ENCODE peak calls at places on chromosomes 13 and 19, in nine cellular contexts. One of them, this sample, is unnamed.

GRCh38 chr19:11066326-11066725 is 22.9 kb upstream of the LDLR start:
- DNase-seq in heart left ventricle: no peak
- DNase-seq in iris pigment epithelial cell: no peak
- DNase-seq in Right ventricle myocardium superior: no peak
- DNase-seq in stimulated activated CD8-positive, alpha-beta memory T cell treated with anti-CD3 and anti-CD28 coated beads, Interleukin-15, amount 100 ng/mL, for 4 hours: no peak
- DNase-seq in NCI-H345: no peak
- DNase-seq in CD4-positive, CD25-positive, alpha-beta regulatory T cell: no peak
- DNase-seq in ascending aorta: no peak
- DNase-seq in effector memory CD4-positive, alpha-beta T cell: no peak
- DNase-seq in this sample: no peak

GRCh38 chr13:78595819-78596700 is 7.3 kb downstream of the POU4F1 start:
- DNase-seq in heart left ventricle: no peak
- DNase-seq in iris pigment epithelial cell: no peak
- DNase-seq in Right ventricle myocardium superior: no peak
- DNase-seq in stimulated activated CD8-positive, alpha-beta memory T cell treated with anti-CD3 and anti-CD28 coated beads, Interleukin-15, amount 100 ng/mL, for 4 hours: no peak
- DNase-seq in NCI-H345: no peak
- DNase-seq in CD4-positive, CD25-positive, alpha-beta regulatory T cell: peak
- DNase-seq in ascending aorta: no peak
- DNase-seq in effector memory CD4-positive, alpha-beta T cell: no peak
- DNase-seq in this sample: no peak

GRCh38 chr13:21079761-21080730 is 18.7 kb upstream of the LATS2 start:
- DNase-seq in heart left ventricle: no peak
- DNase-seq in iris pigment epithelial cell: peak
- DNase-seq in Right ventricle myocardium superior: no peak
- DNase-seq in stimulated activated CD8-positive, alpha-beta memory T cell treated with anti-CD3 and anti-CD28 coated beads, Interleukin-15, amount 100 ng/mL, for 4 hours: no peak
- DNase-seq in NCI-H345: no peak
- DNase-seq in CD4-positive, CD25-positive, alpha-beta regulatory T cell: no peak
- DNase-seq in ascending aorta: no peak
- DNase-seq in effector memory CD4-positive, alpha-beta T cell: no peak
- DNase-seq in this sample: no peak

GRCh38 chr13:39016789-39017188 is 21.1 kb downstream of the PROSER1 start:
- DNase-seq in heart left ventricle: no peak
- DNase-seq in iris pigment epithelial cell: peak
- DNase-seq in Right ventricle myocardium superior: no peak
- DNase-seq in stimulated activated CD8-positive, alpha-beta memory T cell treated with anti-CD3 and anti-CD28 coated beads, Interleukin-15, amount 100 ng/mL, for 4 hours: no peak
- DNase-seq in NCI-H345: peak
- DNase-seq in CD4-positive, CD25-positive, alpha-beta regulatory T cell: peak
- DNase-seq in ascending aorta: no peak
- DNase-seq in effector memory CD4-positive, alpha-beta T cell: no peak
- DNase-seq in this sample: no peak

GRCh38 chr19:41785653-41786052 is 10.7 kb upstream of the CEACAM3 start:
- DNase-seq in heart left ventricle: peak
- DNase-seq in iris pigment epithelial cell: peak
- DNase-seq in Right ventricle myocardium superior: peak
- DNase-seq in stimulated activated CD8-positive, alpha-beta memory T cell treated with anti-CD3 and anti-CD28 coated beads, Interleukin-15, amount 100 ng/mL, for 4 hours: peak
- DNase-seq in NCI-H345: peak
- DNase-seq in CD4-positive, CD25-positive, alpha-beta regulatory T cell: peak
- DNase-seq in ascending aorta: no peak
- DNase-seq in effector memory CD4-positive, alpha-beta T cell: peak
- DNase-seq in this sample: no peak

GRCh38 chr13:29624997-29625396 is 29.5 kb upstream of the SLC7A1 start:
- DNase-seq in heart left ventricle: no peak
- DNase-seq in iris pigment epithelial cell: no peak
- DNase-seq in Right ventricle myocardium superior: no peak
- DNase-seq in stimulated activated CD8-positive, alpha-beta memory T cell treated with anti-CD3 and anti-CD28 coated beads, Interleukin-15, amount 100 ng/mL, for 4 hours: no peak
- DNase-seq in NCI-H345: no peak
- DNase-seq in CD4-positive, CD25-positive, alpha-beta regulatory T cell: no peak
- DNase-seq in ascending aorta: no peak
- DNase-seq in effector memory CD4-positive, alpha-beta T cell: no peak
- DNase-seq in this sample: no peak

GRCh38 chr13:102680842-102681725 is 13.8 kb downstream of the METTL21C start:
- DNase-seq in heart left ventricle: no peak
- DNase-seq in iris pigment epithelial cell: peak
- DNase-seq in Right ventricle myocardium superior: no peak
- DNase-seq in stimulated activated CD8-positive, alpha-beta memory T cell treated with anti-CD3 and anti-CD28 coated beads, Interleukin-15, amount 100 ng/mL, for 4 hours: no peak
- DNase-seq in NCI-H345: no peak
- DNase-seq in CD4-positive, CD25-positive, alpha-beta regulatory T cell: peak
- DNase-seq in ascending aorta: no peak
- DNase-seq in effector memory CD4-positive, alpha-beta T cell: no peak
- DNase-seq in this sample: no peak

GRCh38 chr19:17721821-17722220 is 2.5 kb downstream of the MAP1S start:
- DNase-seq in heart left ventricle: peak
- DNase-seq in iris pigment epithelial cell: peak
- DNase-seq in Right ventricle myocardium superior: peak
- DNase-seq in stimulated activated CD8-positive, alpha-beta memory T cell treated with anti-CD3 and anti-CD28 coated beads, Interleukin-15, amount 100 ng/mL, for 4 hours: no peak
- DNase-seq in NCI-H345: no peak
- DNase-seq in CD4-positive, CD25-positive, alpha-beta regulatory T cell: no peak
- DNase-seq in ascending aorta: peak
- DNase-seq in effector memory CD4-positive, alpha-beta T cell: no peak
- DNase-seq in this sample: peak

GRCh38 chr19:23996549-23996948 is 81.9 kb downstream of the ZNF726 start:
- DNase-seq in heart left ventricle: no peak
- DNase-seq in iris pigment epithelial cell: peak
- DNase-seq in Right ventricle myocardium superior: no peak
- DNase-seq in stimulated activated CD8-positive, alpha-beta memory T cell treated with anti-CD3 and anti-CD28 coated beads, Interleukin-15, amount 100 ng/mL, for 4 hours: no peak
- DNase-seq in NCI-H345: no peak
- DNase-seq in CD4-positive, CD25-positive, alpha-beta regulatory T cell: peak
- DNase-seq in ascending aorta: no peak
- DNase-seq in effector memory CD4-positive, alpha-beta T cell: no peak
- DNase-seq in this sample: no peak

GRCh38 chr19:33510728-33511255 is 10.8 kb downstream of the PEPD start:
- DNase-seq in heart left ventricle: no peak
- DNase-seq in iris pigment epithelial cell: no peak
- DNase-seq in Right ventricle myocardium superior: no peak
- DNase-seq in stimulated activated CD8-positive, alpha-beta memory T cell treated with anti-CD3 and anti-CD28 coated beads, Interleukin-15, amount 100 ng/mL, for 4 hours: no peak
- DNase-seq in NCI-H345: no peak
- DNase-seq in CD4-positive, CD25-positive, alpha-beta regulatory T cell: no peak
- DNase-seq in ascending aorta: no peak
- DNase-seq in effector memory CD4-positive, alpha-beta T cell: no peak
- DNase-seq in this sample: no peak

GRCh38 chr19:18137242-18137641 is 15.7 kb upstream of the PIK3R2 start:
- DNase-seq in heart left ventricle: no peak
- DNase-seq in iris pigment epithelial cell: no peak
- DNase-seq in Right ventricle myocardium superior: no peak
- DNase-seq in stimulated activated CD8-positive, alpha-beta memory T cell treated with anti-CD3 and anti-CD28 coated beads, Interleukin-15, amount 100 ng/mL, for 4 hours: no peak
- DNase-seq in NCI-H345: no peak
- DNase-seq in CD4-positive, CD25-positive, alpha-beta regulatory T cell: no peak
- DNase-seq in ascending aorta: no peak
- DNase-seq in effector memory CD4-positive, alpha-beta T cell: no peak
- DNase-seq in this sample: no peak

GRCh38 chr19:55176116-55176515 is 4.0 kb downstream of the SYT5 start:
- DNase-seq in heart left ventricle: no peak
- DNase-seq in iris pigment epithelial cell: no peak
- DNase-seq in Right ventricle myocardium superior: no peak
- DNase-seq in stimulated activated CD8-positive, alpha-beta memory T cell treated with anti-CD3 and anti-CD28 coated beads, Interleukin-15, amount 100 ng/mL, for 4 hours: no peak
- DNase-seq in NCI-H345: no peak
- DNase-seq in CD4-positive, CD25-positive, alpha-beta regulatory T cell: peak
- DNase-seq in ascending aorta: no peak
- DNase-seq in effector memory CD4-positive, alpha-beta T cell: no peak
- DNase-seq in this sample: no peak

GRCh38 chr13:97448503-97449251 is 14.7 kb downstream of the RAP2A start:
- DNase-seq in heart left ventricle: no peak
- DNase-seq in iris pigment epithelial cell: no peak
- DNase-seq in Right ventricle myocardium superior: no peak
- DNase-seq in stimulated activated CD8-positive, alpha-beta memory T cell treated with anti-CD3 and anti-CD28 coated beads, Interleukin-15, amount 100 ng/mL, for 4 hours: no peak
- DNase-seq in NCI-H345: no peak
- DNase-seq in CD4-positive, CD25-positive, alpha-beta regulatory T cell: no peak
- DNase-seq in ascending aorta: no peak
- DNase-seq in effector memory CD4-positive, alpha-beta T cell: no peak
- DNase-seq in this sample: no peak

GRCh38 chr13:112901951-112902651 is 66.9 kb upstream of the MCF2L start:
- DNase-seq in heart left ventricle: no peak
- DNase-seq in iris pigment epithelial cell: peak
- DNase-seq in Right ventricle myocardium superior: no peak
- DNase-seq in stimulated activated CD8-positive, alpha-beta memory T cell treated with anti-CD3 and anti-CD28 coated beads, Interleukin-15, amount 100 ng/mL, for 4 hours: no peak
- DNase-seq in NCI-H345: no peak
- DNase-seq in CD4-positive, CD25-positive, alpha-beta regulatory T cell: no peak
- DNase-seq in ascending aorta: no peak
- DNase-seq in effector memory CD4-positive, alpha-beta T cell: no peak
- DNase-seq in this sample: no peak

GRCh38 chr13:110485604-110486003 is 75.9 kb downstream of the RAB20 start:
- DNase-seq in heart left ventricle: no peak
- DNase-seq in iris pigment epithelial cell: peak
- DNase-seq in Right ventricle myocardium superior: no peak
- DNase-seq in stimulated activated CD8-positive, alpha-beta memory T cell treated with anti-CD3 and anti-CD28 coated beads, Interleukin-15, amount 100 ng/mL, for 4 hours: no peak
- DNase-seq in NCI-H345: no peak
- DNase-seq in CD4-positive, CD25-positive, alpha-beta regulatory T cell: no peak
- DNase-seq in ascending aorta: no peak
- DNase-seq in effector memory CD4-positive, alpha-beta T cell: no peak
- DNase-seq in this sample: no peak

GRCh38 chr19:16252459-16253205 is 54.9 kb downstream of the AP1M1 start:
- DNase-seq in heart left ventricle: peak
- DNase-seq in iris pigment epithelial cell: no peak
- DNase-seq in Right ventricle myocardium superior: peak
- DNase-seq in stimulated activated CD8-positive, alpha-beta memory T cell treated with anti-CD3 and anti-CD28 coated beads, Interleukin-15, amount 100 ng/mL, for 4 hours: no peak
- DNase-seq in NCI-H345: no peak
- DNase-seq in CD4-positive, CD25-positive, alpha-beta regulatory T cell: no peak
- DNase-seq in ascending aorta: no peak
- DNase-seq in effector memory CD4-positive, alpha-beta T cell: no peak
- DNase-seq in this sample: no peak